ENCODE peak calls at places on chromosomes 13 and 19, in seven cellular contexts. One of them, this sample, is unnamed.

GRCh38 chr13:76523740-76524382 is 362.3 kb downstream of the KCTD12 start:
- DNase-seq in left lung: no peak
- DNase-seq in cardiac fibroblast: no peak
- DNase-seq in naive thymus-derived CD8-positive, alpha-beta T cell: no peak
- DNase-seq in mucosa of descending colon: no peak
- DNase-seq in stimulated activated CD8-positive, alpha-beta memory T cell treated with anti-CD3 and anti-CD28 coated beads, Interleukin-7, amount 100 ng/mL, for 1 hour: no peak
- DNase-seq in MV-4-11: no peak
- DNase-seq in this sample: peak

GRCh38 chr13:44331912-44332840 is 41.4 kb upstream of the SERP2 start:
- DNase-seq in left lung: peak
- DNase-seq in cardiac fibroblast: peak
- DNase-seq in naive thymus-derived CD8-positive, alpha-beta T cell: no peak
- DNase-seq in mucosa of descending colon: no peak
- DNase-seq in stimulated activated CD8-positive, alpha-beta memory T cell treated with anti-CD3 and anti-CD28 coated beads, Interleukin-7, amount 100 ng/mL, for 1 hour: no peak
- DNase-seq in MV-4-11: no peak
- DNase-seq in this sample: no peak

GRCh38 chr19:366205-366783 is 21.7 kb upstream of the MIER2 start:
- DNase-seq in left lung: no peak
- DNase-seq in cardiac fibroblast: no peak
- DNase-seq in naive thymus-derived CD8-positive, alpha-beta T cell: no peak
- DNase-seq in mucosa of descending colon: no peak
- DNase-seq in stimulated activated CD8-positive, alpha-beta memory T cell treated with anti-CD3 and anti-CD28 coated beads, Interleukin-7, amount 100 ng/mL, for 1 hour: no peak
- DNase-seq in MV-4-11: no peak
- DNase-seq in this sample: no peak

GRCh38 chr13:36217456-36217855 is 3.1 kb upstream of the SOHLH2 start:
- DNase-seq in left lung: no peak
- DNase-seq in cardiac fibroblast: no peak
- DNase-seq in naive thymus-derived CD8-positive, alpha-beta T cell: no peak
- DNase-seq in mucosa of descending colon: no peak
- DNase-seq in stimulated activated CD8-positive, alpha-beta memory T cell treated with anti-CD3 and anti-CD28 coated beads, Interleukin-7, amount 100 ng/mL, for 1 hour: no peak
- DNase-seq in MV-4-11: no peak
- DNase-seq in this sample: no peak

GRCh38 chr13:80979035-80979641 is 638.2 kb upstream of the SPRY2 start:
- DNase-seq in left lung: peak
- DNase-seq in cardiac fibroblast: peak
- DNase-seq in naive thymus-derived CD8-positive, alpha-beta T cell: no peak
- DNase-seq in mucosa of descending colon: no peak
- DNase-seq in stimulated activated CD8-positive, alpha-beta memory T cell treated with anti-CD3 and anti-CD28 coated beads, Interleukin-7, amount 100 ng/mL, for 1 hour: no peak
- DNase-seq in MV-4-11: peak
- DNase-seq in this sample: peak

GRCh38 chr13:39051157-39051556 is 12.9 kb downstream of the NHLRC3 start:
- DNase-seq in left lung: no peak
- DNase-seq in cardiac fibroblast: peak
- DNase-seq in naive thymus-derived CD8-positive, alpha-beta T cell: no peak
- DNase-seq in mucosa of descending colon: no peak
- DNase-seq in stimulated activated CD8-positive, alpha-beta memory T cell treated with anti-CD3 and anti-CD28 coated beads, Interleukin-7, amount 100 ng/mL, for 1 hour: no peak
- DNase-seq in MV-4-11: peak
- DNase-seq in this sample: peak

GRCh38 chr13:41900918-41901317 is 60.0 kb downstream of the VWA8 start:
- DNase-seq in left lung: no peak
- DNase-seq in cardiac fibroblast: no peak
- DNase-seq in naive thymus-derived CD8-positive, alpha-beta T cell: no peak
- DNase-seq in mucosa of descending colon: no peak
- DNase-seq in stimulated activated CD8-positive, alpha-beta memory T cell treated with anti-CD3 and anti-CD28 coated beads, Interleukin-7, amount 100 ng/mL, for 1 hour: no peak
- DNase-seq in MV-4-11: no peak
- DNase-seq in this sample: no peak

GRCh38 chr19:17765069-17765618 is 13.9 kb downstream of the FCHO1 start:
- DNase-seq in left lung: peak
- DNase-seq in cardiac fibroblast: no peak
- DNase-seq in naive thymus-derived CD8-positive, alpha-beta T cell: no peak
- DNase-seq in mucosa of descending colon: peak
- DNase-seq in stimulated activated CD8-positive, alpha-beta memory T cell treated with anti-CD3 and anti-CD28 coated beads, Interleukin-7, amount 100 ng/mL, for 1 hour: no peak
- DNase-seq in MV-4-11: peak
- DNase-seq in this sample: no peak

GRCh38 chr13:101416181-101417042 is at the start of gene NALCN:
- DNase-seq in left lung: no peak
- DNase-seq in cardiac fibroblast: no peak
- DNase-seq in naive thymus-derived CD8-positive, alpha-beta T cell: no peak
- DNase-seq in mucosa of descending colon: no peak
- DNase-seq in stimulated activated CD8-positive, alpha-beta memory T cell treated with anti-CD3 and anti-CD28 coated beads, Interleukin-7, amount 100 ng/mL, for 1 hour: no peak
- DNase-seq in MV-4-11: no peak
- DNase-seq in this sample: peak

GRCh38 chr19:29381353-29382203 is 144.2 kb upstream of the VSTM2B start:
- DNase-seq in left lung: no peak
- DNase-seq in cardiac fibroblast: no peak
- DNase-seq in naive thymus-derived CD8-positive, alpha-beta T cell: no peak
- DNase-seq in mucosa of descending colon: no peak
- DNase-seq in stimulated activated CD8-positive, alpha-beta memory T cell treated with anti-CD3 and anti-CD28 coated beads, Interleukin-7, amount 100 ng/mL, for 1 hour: no peak
- DNase-seq in MV-4-11: no peak
- DNase-seq in this sample: no peak

GRCh38 chr13:30466841-30467252 is 1.1 kb upstream of the HMGB1 start:
- DNase-seq in left lung: no peak
- DNase-seq in cardiac fibroblast: no peak
- DNase-seq in naive thymus-derived CD8-positive, alpha-beta T cell: no peak
- DNase-seq in mucosa of descending colon: no peak
- DNase-seq in stimulated activated CD8-positive, alpha-beta memory T cell treated with anti-CD3 and anti-CD28 coated beads, Interleukin-7, amount 100 ng/mL, for 1 hour: no peak
- DNase-seq in MV-4-11: peak
- DNase-seq in this sample: no peak

GRCh38 chr13:60369242-60369641 is 27.8 kb upstream of the TDRD3 start:
- DNase-seq in left lung: no peak
- DNase-seq in cardiac fibroblast: no peak
- DNase-seq in naive thymus-derived CD8-positive, alpha-beta T cell: no peak
- DNase-seq in mucosa of descending colon: no peak
- DNase-seq in stimulated activated CD8-positive, alpha-beta memory T cell treated with anti-CD3 and anti-CD28 coated beads, Interleukin-7, amount 100 ng/mL, for 1 hour: no peak
- DNase-seq in MV-4-11: no peak
- DNase-seq in this sample: no peak

GRCh38 chr19:16442386-16443276 is 29.1 kb downstream of the EPS15L1 start:
- DNase-seq in left lung: no peak
- DNase-seq in cardiac fibroblast: no peak
- DNase-seq in naive thymus-derived CD8-positive, alpha-beta T cell: no peak
- DNase-seq in mucosa of descending colon: peak
- DNase-seq in stimulated activated CD8-positive, alpha-beta memory T cell treated with anti-CD3 and anti-CD28 coated beads, Interleukin-7, amount 100 ng/mL, for 1 hour: no peak
- DNase-seq in MV-4-11: no peak
- DNase-seq in this sample: no peak

GRCh38 chr13:113864303-113864890 is 521 bp upstream of the GAS6 start:
- DNase-seq in left lung: no peak
- DNase-seq in cardiac fibroblast: peak
- DNase-seq in naive thymus-derived CD8-positive, alpha-beta T cell: no peak
- DNase-seq in mucosa of descending colon: no peak
- DNase-seq in stimulated activated CD8-positive, alpha-beta memory T cell treated with anti-CD3 and anti-CD28 coated beads, Interleukin-7, amount 100 ng/mL, for 1 hour: no peak
- DNase-seq in MV-4-11: no peak
- DNase-seq in this sample: no peak

GRCh38 chr19:13557756-13558398 is 51.6 kb upstream of the CACNA1A start:
- DNase-seq in left lung: no peak
- DNase-seq in cardiac fibroblast: no peak
- DNase-seq in naive thymus-derived CD8-positive, alpha-beta T cell: no peak
- DNase-seq in mucosa of descending colon: no peak
- DNase-seq in stimulated activated CD8-positive, alpha-beta memory T cell treated with anti-CD3 and anti-CD28 coated beads, Interleukin-7, amount 100 ng/mL, for 1 hour: no peak
- DNase-seq in MV-4-11: no peak
- DNase-seq in this sample: no peak

This sample was measured in GM13976.